ENCODE peak calls at places on chromosomes 2 and 18, in four cellular contexts. One of them, this sample, is unnamed.
A peak's percentile ranks its signal among the peaks of the same experiment; 100 is the strongest.

GRCh38 chr2:120314656-120315366 is 31.1 kb upstream of the INHBB start:
- DNase-seq in fibroblast of villous mesenchyme: no peak
- DNase-seq in HepG2: no peak
- DNase-seq in upper lobe of right lung: peak; percentile 57
- DNase-seq in this sample: peak; percentile 47

GRCh38 chr18:9869713-9870430 is 15.9 kb upstream of the TXNDC2 start:
- DNase-seq in upper lobe of right lung: no peak
- DNase-seq in HepG2: peak; percentile 95
- DNase-seq in fibroblast of villous mesenchyme: peak; percentile 97
- DNase-seq in this sample: peak; percentile 87

GRCh38 chr18:40866013-40866644 is 1088.9 kb upstream of the PIK3C3 start:
- DNase-seq in fibroblast of villous mesenchyme: no peak
- DNase-seq in upper lobe of right lung: no peak
- DNase-seq in HepG2: no peak
- DNase-seq in this sample: no peak

GRCh38 chr2:69141081-69141480 is 128.1 kb downstream of the ANTXR1 start:
- DNase-seq in fibroblast of villous mesenchyme: no peak
- DNase-seq in HepG2: no peak
- DNase-seq in upper lobe of right lung: no peak
- DNase-seq in this sample: peak; percentile 59

GRCh38 chr2:121058852-121059558 is 226.0 kb downstream of the TFCP2L1 start:
- DNase-seq in upper lobe of right lung: no peak
- DNase-seq in fibroblast of villous mesenchyme: no peak
- DNase-seq in HepG2: no peak
- DNase-seq in this sample: no peak

GRCh38 chr2:23418490-23418911 is 33.5 kb downstream of the KLHL29 start:
- DNase-seq in fibroblast of villous mesenchyme: peak; percentile 84
- DNase-seq in HepG2: no peak
- DNase-seq in upper lobe of right lung: no peak
- DNase-seq in this sample: peak; percentile 63

GRCh38 chr2:26534865-26535662 is 57.1 kb upstream of the OTOF start:
- DNase-seq in HepG2: no peak
- DNase-seq in upper lobe of right lung: peak; percentile 48
- DNase-seq in fibroblast of villous mesenchyme: no peak
- DNase-seq in this sample: no peak

GRCh38 chr2:42868096-42868495 is 75.7 kb upstream of the HAAO start:
- DNase-seq in fibroblast of villous mesenchyme: no peak
- DNase-seq in HepG2: no peak
- DNase-seq in upper lobe of right lung: no peak
- DNase-seq in this sample: no peak

GRCh38 chr2:10911291-10912075 is at the start of gene KCNF1:
- DNase-seq in upper lobe of right lung: peak; percentile 62
- DNase-seq in HepG2: peak; percentile 68
- DNase-seq in fibroblast of villous mesenchyme: peak; percentile 39
- DNase-seq in this sample: peak; percentile 72

GRCh38 chr2:240628507-240629418 is 3.5 kb downstream of the GPR35 start:
- DNase-seq in HepG2: no peak
- DNase-seq in upper lobe of right lung: peak; percentile 61
- DNase-seq in fibroblast of villous mesenchyme: no peak
- DNase-seq in this sample: no peak

GRCh38 chr2:29699045-29699444 is 222.3 kb downstream of the ALK start:
- DNase-seq in HepG2: no peak
- DNase-seq in fibroblast of villous mesenchyme: no peak
- DNase-seq in upper lobe of right lung: no peak
- DNase-seq in this sample: no peak

GRCh38 chr2:29705636-29706035 is 215.8 kb downstream of the ALK start:
- DNase-seq in HepG2: no peak
- DNase-seq in upper lobe of right lung: no peak
- DNase-seq in fibroblast of villous mesenchyme: no peak
- DNase-seq in this sample: no peak

GRCh38 chr2:29703336-29703735 is 218.1 kb downstream of the ALK start:
- DNase-seq in fibroblast of villous mesenchyme: no peak
- DNase-seq in upper lobe of right lung: no peak
- DNase-seq in HepG2: no peak
- DNase-seq in this sample: no peak

GRCh38 chr2:29700560-29700959 is 220.8 kb downstream of the ALK start:
- DNase-seq in HepG2: no peak
- DNase-seq in upper lobe of right lung: no peak
- DNase-seq in fibroblast of villous mesenchyme: no peak
- DNase-seq in this sample: no peak

DNA sequence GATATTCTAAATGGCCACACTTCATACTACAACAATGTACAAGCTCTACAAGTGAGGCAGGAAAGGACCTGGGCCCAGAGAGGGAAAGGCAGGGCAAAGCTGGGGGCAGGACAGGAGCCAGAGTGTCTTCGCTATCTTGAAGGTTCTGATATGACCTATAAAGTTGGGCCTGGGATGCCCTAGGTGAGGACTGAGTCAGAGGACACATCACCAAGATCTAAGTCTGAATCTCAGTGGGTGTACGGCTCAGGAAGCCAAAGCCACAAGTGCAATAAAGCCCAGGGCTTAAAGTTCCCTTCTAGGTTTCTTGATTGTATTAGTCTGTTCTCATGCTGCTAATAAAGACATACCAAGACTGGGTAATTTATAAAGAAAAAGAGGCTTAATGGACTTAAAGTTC is 219.1 kb downstream of the ALK start:
- DNase-seq in fibroblast of villous mesenchyme: no peak
- DNase-seq in upper lobe of right lung: no peak
- DNase-seq in HepG2: no peak
- DNase-seq in this sample: no peak
- H3K4me3 ChIP-seq in fibroblast of villous mesenchyme: no peak overlapping the region
- H3K4me3 ChIP-seq in upper lobe of right lung: no peak overlapping the region
- H3K4me3 ChIP-seq in HepG2: no peak overlapping the region
- H3K4me3 ChIP-seq in this sample: no peak overlapping the region

GRCh38 chr2:65944213-65944612 is 490.7 kb upstream of the MEIS1 start:
- DNase-seq in HepG2: no peak
- DNase-seq in upper lobe of right lung: no peak
- DNase-seq in fibroblast of villous mesenchyme: no peak
- DNase-seq in this sample: no peak
- H3K4me3 ChIP-seq in HepG2: no peak overlapping the region
- H3K4me3 ChIP-seq in upper lobe of right lung: no peak overlapping the region
- H3K4me3 ChIP-seq in fibroblast of villous mesenchyme: no peak overlapping the region
- H3K4me3 ChIP-seq in this sample: no peak overlapping the region

DNA sequence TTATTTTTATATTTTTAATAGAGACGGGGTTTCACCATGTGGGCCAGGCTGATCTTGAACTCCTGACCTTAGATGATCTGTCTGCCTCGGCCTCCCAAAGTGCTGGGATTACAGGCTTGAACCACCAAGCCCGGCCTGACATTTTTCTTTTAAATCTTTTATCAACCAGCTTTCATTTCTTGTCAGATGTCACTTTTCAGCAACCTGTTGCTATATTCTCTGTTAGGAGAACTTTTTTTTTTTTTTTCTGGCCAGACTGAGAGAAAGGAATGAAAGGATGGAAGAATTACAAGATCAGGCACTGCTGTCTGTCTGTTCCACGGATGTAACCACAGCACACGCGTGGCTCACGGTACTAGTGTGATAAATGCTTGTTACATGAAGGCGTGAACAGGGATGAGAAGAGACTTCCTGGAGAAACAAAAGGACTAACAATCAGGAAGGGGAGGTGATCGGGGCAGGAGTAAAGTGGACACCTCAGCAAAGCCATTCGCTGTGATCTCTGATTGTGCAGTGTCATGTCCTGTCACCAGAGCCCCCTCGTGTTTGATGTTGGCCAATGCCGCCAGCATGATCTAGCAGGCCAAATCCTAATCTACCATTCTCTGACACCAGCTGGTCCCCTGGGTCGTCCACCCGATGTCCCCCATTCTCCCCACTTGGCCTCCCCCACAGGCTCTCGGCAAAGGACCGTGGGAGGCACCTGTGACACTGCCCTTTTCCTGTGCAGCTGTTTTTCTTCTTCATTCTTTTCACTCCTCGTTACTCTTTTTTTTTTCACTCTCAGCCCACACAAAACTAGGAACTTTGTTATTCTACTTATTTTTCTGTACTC is 146.6 kb downstream of the TGIF1 start:
- DNase-seq in HepG2: peak; percentile 88
- DNase-seq in fibroblast of villous mesenchyme: peak; percentile 68
- DNase-seq in upper lobe of right lung: peak; percentile 72
- DNase-seq in this sample: peak; percentile 52
- H3K4me3 ChIP-seq in HepG2: peak overlapping the region; percentile 94
- H3K4me3 ChIP-seq in fibroblast of villous mesenchyme: peak overlapping the region; percentile 43
- H3K4me3 ChIP-seq in upper lobe of right lung: peak overlapping the region; percentile 60
- H3K4me3 ChIP-seq in this sample: peak overlapping the region; percentile 66

GRCh38 chr2:105144941-105145300 is 96.6 kb upstream of the GPR45 start:
- DNase-seq in HepG2: no peak
- DNase-seq in upper lobe of right lung: no peak
- DNase-seq in fibroblast of villous mesenchyme: no peak
- DNase-seq in this sample: no peak

GRCh38 chr2:105143467-105144127 is 97.9 kb upstream of the GPR45 start:
- DNase-seq in upper lobe of right lung: no peak
- DNase-seq in HepG2: no peak
- DNase-seq in fibroblast of villous mesenchyme: no peak
- DNase-seq in this sample: no peak

GRCh38 chr2:105144128-105144940 is 97.2 kb upstream of the GPR45 start:
- DNase-seq in HepG2: no peak
- DNase-seq in upper lobe of right lung: no peak
- DNase-seq in fibroblast of villous mesenchyme: no peak
- DNase-seq in this sample: no peak

GRCh38 chr2:105142239-105142638 is 99.3 kb upstream of the GPR45 start:
- DNase-seq in upper lobe of right lung: no peak
- DNase-seq in fibroblast of villous mesenchyme: no peak
- DNase-seq in HepG2: no peak
- DNase-seq in this sample: no peak

GRCh38 chr2:105143094-105143466 is 98.5 kb upstream of the GPR45 start:
- DNase-seq in upper lobe of right lung: no peak
- DNase-seq in HepG2: no peak
- DNase-seq in fibroblast of villous mesenchyme: no peak
- DNase-seq in this sample: no peak
- H3K4me3 ChIP-seq in upper lobe of right lung: no peak overlapping the region
- H3K4me3 ChIP-seq in HepG2: no peak overlapping the region
- H3K4me3 ChIP-seq in fibroblast of villous mesenchyme: no peak overlapping the region
- H3K4me3 ChIP-seq in this sample: no peak overlapping the region